ENCODE peak calls at places on chromosomes 1 and 21, in ten cellular contexts. H, O, J, N, Z, V, Q, Y, B and S are unnamed samples. For H3K36me3 and H3K4me1, the result is how much of the 10 kb centered on the place peaks cover.

GRCh38 chr1:59505596-59506028 is 208.7 kb downstream of the FGGY start:
- DNase-seq in O (no peak), V (no peak), H (no peak), Z (no peak), J (no peak), Q (no peak), Y (no peak), N (no peak), B (no peak), S (no peak)

GRCh38 chr1:223714849-223715709 is 2.7 kb downstream of the CAPN2 start:
- DNase-seq in Y (peak), O (no peak), Z (no peak), V (peak), Q (no peak), N (no peak), J (no peak), B (peak), H (no peak), S (no peak)

GRCh38 chr1:183150445-183150844 is 35.6 kb upstream of the LAMC2 start:
- DNase-seq in B (no peak), O (no peak), Y (no peak), Z (no peak), H (no peak), V (no peak), Q (no peak), J (no peak), N (no peak), S (no peak)

GRCh38 chr1:151977662-151978230 is 15.9 kb downstream of the S100A10 start:
- DNase-seq in Y (no peak), J (no peak), V (no peak), B (no peak), Z (no peak), Q (no peak), O (no peak), N (no peak), H (no peak), S (no peak)

GRCh38 chr1:20353836-20354235 is 63.2 kb downstream of the VWA5B1 start:
- DNase-seq in J (no peak), B (no peak), V (no peak), O (no peak), Y (no peak), H (peak), Q (no peak), N (no peak), Z (no peak), S (no peak)

GRCh38 chr1:24635195-24635843 is 7.8 kb upstream of the SRRM1 start:
- DNase-seq in V (no peak), Y (peak), Z (no peak), B (peak), Q (no peak), J (peak), H (no peak), O (no peak), N (no peak), S (peak)

GRCh38 chr1:116008651-116009380 is 32.5 kb downstream of the SLC22A15 start:
- DNase-seq in Z (no peak), Q (no peak), J (no peak), O (no peak), N (no peak), V (no peak), B (no peak), H (no peak), Y (no peak), S (no peak)

GRCh38 chr1:52141513-52142219 is at the start of gene ZFYVE9:
- DNase-seq in Z (peak), B (peak), J (peak), Q (no peak), N (peak), H (peak), V (peak), O (peak), Y (peak), S (no peak)

GRCh38 chr21:34969431-34970036 is 79.6 kb downstream of the RUNX1 start:
- DNase-seq in J (no peak), O (no peak), H (no peak), N (no peak), Q (no peak), V (no peak), Y (no peak), B (no peak), Z (no peak), S (no peak)

GRCh38 chr1:33219886-33220661 is 36.2 kb upstream of the ZNF362 start:
- DNase-seq in Y (peak), N (no peak), J (no peak), B (no peak), Z (no peak), H (no peak), Q (peak), O (peak), V (no peak), S (no peak)

GRCh38 chr1:210828996-210829596 is 304.9 kb downstream of the KCNH1 start:
- DNase-seq in Q (peak), J (no peak), V (no peak), H (no peak), N (no peak), O (no peak), Z (no peak), Y (no peak), B (no peak), S (no peak)

GRCh38 chr1:150931773-150932172 is 5.6 kb downstream of the SETDB1 start:
- DNase-seq in O (no peak), N (no peak), Y (no peak), B (no peak), V (no peak), Q (no peak), Z (no peak), J (no peak), H (no peak), S (no peak)
- H3K36me3 ChIP-seq in O (under half), N (half or more), Y (under half), B (half or more), V (under half), Q (half or more), Z (half or more), J (half or more), H (half or more), S (under half)

GRCh38 chr1:78101051-78101450 is 55.3 kb downstream of the GIPC2 start:
- DNase-seq in J (no peak), O (no peak), Q (no peak), Z (no peak), H (no peak), N (no peak), Y (no peak), B (no peak), V (no peak), S (no peak)
- TF ChIP-seq POLR2AphosphoS5 in J (no peak), O (no peak), Q (no peak), Z (no peak), H (no peak), N (no peak), Y (no peak), B (no peak), V (no peak), S (no peak)

GRCh38 chr1:156108057-156108456 is 6.5 kb upstream of the LMNA start:
- DNase-seq in B (no peak), H (no peak), Z (no peak), J (no peak), O (no peak), N (no peak), V (no peak), Q (no peak), Y (no peak), S (no peak)
- H3K4me1 ChIP-seq in B (under half), H (half or more), Z (half or more), J (under half), O (under half), N (under half), V (under half), Q (under half), Y (under half), S (half or more)

GRCh38 chr1:99456536-99456935 is 189.4 kb upstream of the PALMD start:
- DNase-seq in Z (no peak), B (no peak), H (no peak), V (no peak), Y (no peak), O (no peak), N (no peak), J (no peak), Q (no peak), S (no peak)

GRCh38 chr1:99455760-99456159 is 190.2 kb upstream of the PALMD start:
- DNase-seq in Y (no peak), V (no peak), Q (no peak), N (no peak), H (no peak), O (no peak), B (no peak), J (no peak), Z (no peak), S (no peak)

GRCh38 chr1:99461499-99461898 is 184.4 kb upstream of the PALMD start:
- DNase-seq in J (no peak), N (no peak), Y (no peak), O (no peak), Z (no peak), V (no peak), Q (no peak), H (no peak), B (no peak), S (no peak)

GRCh38 chr1:99457381-99458165 is 188.3 kb upstream of the PALMD start:
- DNase-seq in Q (no peak), V (no peak), H (no peak), Y (no peak), B (no peak), N (no peak), O (no peak), J (peak), Z (no peak), S (no peak)
- H3K36me3 ChIP-seq in Q (under half), V (under half), H (under half), Y (under half), B (under half), N (under half), O (under half), J (under half), Z (under half), S (under half)

DNA sequence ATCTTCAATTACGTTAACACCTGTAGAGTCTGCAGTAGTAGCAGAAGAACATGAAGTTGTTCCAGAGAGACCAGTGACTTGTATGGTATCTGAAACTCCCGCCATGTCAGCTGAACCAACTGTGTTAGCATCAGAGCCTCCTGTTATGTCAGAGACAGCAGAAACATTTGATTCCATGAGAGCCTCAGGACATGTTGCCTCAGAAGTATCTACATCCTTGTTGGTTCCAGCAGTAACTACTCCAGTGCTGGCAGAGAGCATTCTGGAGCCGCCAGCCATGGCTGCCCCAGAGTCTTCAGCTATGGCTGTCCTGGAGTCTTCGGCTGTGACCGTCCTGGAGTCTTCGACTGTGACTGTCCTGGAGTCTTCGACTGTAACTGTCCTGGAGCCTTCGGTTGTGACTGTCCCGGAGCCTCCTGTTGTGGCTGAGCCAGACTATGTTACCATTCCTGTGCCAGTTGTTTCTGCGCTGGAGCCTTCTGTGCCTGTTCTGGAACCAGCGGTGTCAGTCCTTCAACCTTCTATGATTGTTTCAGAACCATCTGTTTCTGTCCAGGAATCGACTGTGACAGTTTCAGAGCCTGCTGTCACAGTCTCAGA is 10.3 kb downstream of the SON start:
- DNase-seq in N (no peak), Q (no peak), B (no peak), O (no peak), H (no peak), Y (no peak), V (no peak), Z (no peak), J (no peak), S (no peak)
- TF ChIP-seq POLR2AphosphoS5 in N (no peak), Q (no peak), B (no peak), O (no peak), H (no peak), Y (no peak), V (no peak), Z (no peak), J (no peak), S (no peak)